ENCODE peak calls at places on chromosomes 4 and X, in six cellular contexts. One of them, this sample, is unnamed.

GRCh38 chr4:188262464-188262863 is 123.2 kb downstream of the TRIML1 start:
- DNase-seq in stimulated activated naive CD4-positive, alpha-beta T cell treated with Interleukin-2 at 50 U/mL for 16 hours: no peak
- DNase-seq in spleen: no peak
- DNase-seq in M059J: peak
- DNase-seq in T-cell: no peak
- DNase-seq in hepatic stellate cell: peak
- DNase-seq in this sample: peak

GRCh38 chrX:15674514-15674898 is 9.9 kb upstream of the CLTRN start:
- DNase-seq in M059J: peak
- DNase-seq in stimulated activated naive CD4-positive, alpha-beta T cell treated with Interleukin-2 at 50 U/mL for 16 hours: peak
- DNase-seq in T-cell: peak
- DNase-seq in hepatic stellate cell: peak
- DNase-seq in spleen: peak
- DNase-seq in this sample: peak

GRCh38 chr4:74032064-74032463 is 6.4 kb downstream of the CXCL3 start:
- DNase-seq in M059J: peak
- DNase-seq in stimulated activated naive CD4-positive, alpha-beta T cell treated with Interleukin-2 at 50 U/mL for 16 hours: no peak
- DNase-seq in T-cell: no peak
- DNase-seq in hepatic stellate cell: no peak
- DNase-seq in spleen: no peak
- DNase-seq in this sample: peak

GRCh38 chr4:7324651-7325121 is 110.0 kb downstream of the PSAPL1 start:
- DNase-seq in M059J: no peak
- DNase-seq in T-cell: peak
- DNase-seq in stimulated activated naive CD4-positive, alpha-beta T cell treated with Interleukin-2 at 50 U/mL for 16 hours: no peak
- DNase-seq in spleen: peak
- DNase-seq in hepatic stellate cell: no peak
- DNase-seq in this sample: no peak

GRCh38 chr4:181219783-181220416 is 1023.3 kb upstream of the TENM3 start:
- DNase-seq in stimulated activated naive CD4-positive, alpha-beta T cell treated with Interleukin-2 at 50 U/mL for 16 hours: no peak
- DNase-seq in spleen: no peak
- DNase-seq in T-cell: no peak
- DNase-seq in M059J: no peak
- DNase-seq in hepatic stellate cell: no peak
- DNase-seq in this sample: no peak

GRCh38 chr4:36394352-36394903 is 113.0 kb downstream of the DTHD1 start:
- DNase-seq in M059J: no peak
- DNase-seq in T-cell: peak
- DNase-seq in stimulated activated naive CD4-positive, alpha-beta T cell treated with Interleukin-2 at 50 U/mL for 16 hours: peak
- DNase-seq in hepatic stellate cell: no peak
- DNase-seq in spleen: no peak
- DNase-seq in this sample: no peak

GRCh38 chr4:107442538-107443083 is 277.4 kb downstream of the PAPSS1 start:
- DNase-seq in stimulated activated naive CD4-positive, alpha-beta T cell treated with Interleukin-2 at 50 U/mL for 16 hours: no peak
- DNase-seq in T-cell: no peak
- DNase-seq in hepatic stellate cell: no peak
- DNase-seq in M059J: no peak
- DNase-seq in spleen: no peak
- DNase-seq in this sample: no peak

GRCh38 chr4:93894995-93895394 is 66.4 kb downstream of the ATOH1 start:
- DNase-seq in T-cell: no peak
- DNase-seq in M059J: no peak
- DNase-seq in hepatic stellate cell: no peak
- DNase-seq in spleen: no peak
- DNase-seq in stimulated activated naive CD4-positive, alpha-beta T cell treated with Interleukin-2 at 50 U/mL for 16 hours: no peak
- DNase-seq in this sample: no peak

GRCh38 chr4:98938386-98938785 is 9.5 kb upstream of the EIF4E start:
- DNase-seq in M059J: peak
- DNase-seq in hepatic stellate cell: peak
- DNase-seq in spleen: no peak
- DNase-seq in stimulated activated naive CD4-positive, alpha-beta T cell treated with Interleukin-2 at 50 U/mL for 16 hours: no peak
- DNase-seq in T-cell: no peak
- DNase-seq in this sample: peak

GRCh38 chr4:44535981-44536380 is 87.4 kb upstream of the KCTD8 start:
- DNase-seq in stimulated activated naive CD4-positive, alpha-beta T cell treated with Interleukin-2 at 50 U/mL for 16 hours: no peak
- DNase-seq in T-cell: no peak
- DNase-seq in M059J: no peak
- DNase-seq in hepatic stellate cell: no peak
- DNase-seq in spleen: no peak
- DNase-seq in this sample: no peak

GRCh38 chrX:45447995-45448394 is 247.3 kb upstream of the DIPK2B start:
- DNase-seq in T-cell: no peak
- DNase-seq in hepatic stellate cell: no peak
- DNase-seq in stimulated activated naive CD4-positive, alpha-beta T cell treated with Interleukin-2 at 50 U/mL for 16 hours: no peak
- DNase-seq in M059J: no peak
- DNase-seq in spleen: no peak
- DNase-seq in this sample: no peak

GRCh38 chr4:83240379-83240875 is 44.2 kb downstream of the COQ2 start:
- DNase-seq in T-cell: no peak
- DNase-seq in M059J: no peak
- DNase-seq in hepatic stellate cell: no peak
- DNase-seq in spleen: no peak
- DNase-seq in stimulated activated naive CD4-positive, alpha-beta T cell treated with Interleukin-2 at 50 U/mL for 16 hours: no peak
- DNase-seq in this sample: no peak

GRCh38 chr4:98434816-98435215 is 173.6 kb downstream of the RAP1GDS1 start:
- DNase-seq in M059J: no peak
- DNase-seq in hepatic stellate cell: no peak
- DNase-seq in T-cell: no peak
- DNase-seq in stimulated activated naive CD4-positive, alpha-beta T cell treated with Interleukin-2 at 50 U/mL for 16 hours: no peak
- DNase-seq in spleen: no peak
- DNase-seq in this sample: no peak

GRCh38 chr4:109972786-109973528 is 60.3 kb downstream of the EGF start:
- DNase-seq in stimulated activated naive CD4-positive, alpha-beta T cell treated with Interleukin-2 at 50 U/mL for 16 hours: no peak
- DNase-seq in hepatic stellate cell: no peak
- DNase-seq in spleen: no peak
- DNase-seq in T-cell: no peak
- DNase-seq in M059J: no peak
- DNase-seq in this sample: no peak

GRCh38 chr4:119490335-119490734 is 138.3 kb downstream of the PDE5A start:
- DNase-seq in stimulated activated naive CD4-positive, alpha-beta T cell treated with Interleukin-2 at 50 U/mL for 16 hours: no peak
- DNase-seq in spleen: no peak
- DNase-seq in M059J: peak
- DNase-seq in hepatic stellate cell: no peak
- DNase-seq in T-cell: no peak
- DNase-seq in this sample: peak

GRCh38 chrX:39936886-39937770 is 160.6 kb downstream of the BCOR start:
- DNase-seq in spleen: no peak
- DNase-seq in T-cell: peak
- DNase-seq in M059J: no peak
- DNase-seq in hepatic stellate cell: no peak
- DNase-seq in stimulated activated naive CD4-positive, alpha-beta T cell treated with Interleukin-2 at 50 U/mL for 16 hours: no peak
- DNase-seq in this sample: no peak

GRCh38 chrX:132023896-132024386 is 839 bp downstream of the STK26 start:
- DNase-seq in stimulated activated naive CD4-positive, alpha-beta T cell treated with Interleukin-2 at 50 U/mL for 16 hours: peak
- DNase-seq in hepatic stellate cell: peak
- DNase-seq in T-cell: peak
- DNase-seq in spleen: peak
- DNase-seq in M059J: peak
- DNase-seq in this sample: no peak

GRCh38 chr4:123284166-123284565 is 112.4 kb upstream of the SPRY1 start:
- DNase-seq in T-cell: no peak
- DNase-seq in spleen: no peak
- DNase-seq in stimulated activated naive CD4-positive, alpha-beta T cell treated with Interleukin-2 at 50 U/mL for 16 hours: no peak
- DNase-seq in hepatic stellate cell: no peak
- DNase-seq in M059J: no peak
- DNase-seq in this sample: peak

GRCh38 chrX:67700607-67701006 is 156.8 kb downstream of the AR start:
- DNase-seq in spleen: no peak
- DNase-seq in hepatic stellate cell: no peak
- DNase-seq in M059J: no peak
- DNase-seq in stimulated activated naive CD4-positive, alpha-beta T cell treated with Interleukin-2 at 50 U/mL for 16 hours: no peak
- DNase-seq in T-cell: no peak
- DNase-seq in this sample: no peak

GRCh38 chr4:80407246-80407645 is 71.7 kb downstream of the CFAP299 start:
- DNase-seq in hepatic stellate cell: peak
- DNase-seq in stimulated activated naive CD4-positive, alpha-beta T cell treated with Interleukin-2 at 50 U/mL for 16 hours: no peak
- DNase-seq in M059J: peak
- DNase-seq in T-cell: no peak
- DNase-seq in spleen: no peak
- DNase-seq in this sample: peak

GRCh38 chr4:60992037-60992436 is 208.1 kb upstream of the ADGRL3 start:
- DNase-seq in T-cell: no peak
- DNase-seq in spleen: no peak
- DNase-seq in M059J: no peak
- DNase-seq in stimulated activated naive CD4-positive, alpha-beta T cell treated with Interleukin-2 at 50 U/mL for 16 hours: no peak
- DNase-seq in hepatic stellate cell: no peak
- DNase-seq in this sample: peak

GRCh38 chrX:104084534-104085277 is 8.7 kb upstream of the TMSB15C start:
- DNase-seq in M059J: no peak
- DNase-seq in stimulated activated naive CD4-positive, alpha-beta T cell treated with Interleukin-2 at 50 U/mL for 16 hours: no peak
- DNase-seq in hepatic stellate cell: no peak
- DNase-seq in T-cell: no peak
- DNase-seq in spleen: peak
- DNase-seq in this sample: no peak

GRCh38 chr4:38660838-38661237 is 3.2 kb upstream of the KLF3 start:
- DNase-seq in hepatic stellate cell: no peak
- DNase-seq in stimulated activated naive CD4-positive, alpha-beta T cell treated with Interleukin-2 at 50 U/mL for 16 hours: no peak
- DNase-seq in T-cell: no peak
- DNase-seq in M059J: no peak
- DNase-seq in spleen: no peak
- DNase-seq in this sample: no peak